ENCODE peak calls at places on chromosomes 7 and 10, in eight cellular contexts. L is cardiac muscle cell, C is lower leg skin, X is A549, O is heart left ventricle, V is neural crest cell, Y is foreskin fibroblast, I is colonic mucosa. G is an unnamed sample.

GRCh38 chr7:46603780-46604725 is 683.0 kb upstream of the IGFBP3 start:
- DNase-seq in L (peak), C (peak), X (no peak), O (peak), V (no peak), Y (peak), I (peak), G (no peak)

GRCh38 chr10:16594106-16594505 is 72.4 kb upstream of the C1QL3 start:
- DNase-seq in L (no peak), C (no peak), X (no peak), O (no peak), V (no peak), Y (no peak), I (no peak), G (no peak)

GRCh38 chr10:90087197-90088007 is 386.0 kb downstream of the KIF20B start:
- DNase-seq in L (no peak), C (no peak), X (no peak), O (no peak), V (no peak), Y (peak), I (no peak), G (no peak)

GRCh38 chr10:122463466-122464157 is 2.3 kb downstream of the HTRA1 start:
- DNase-seq in L (no peak), C (peak), X (no peak), O (no peak), V (no peak), Y (no peak), I (no peak), G (no peak)

GRCh38 chr10:110076559-110077318 is 69.0 kb downstream of the ADD3 start:
- DNase-seq in L (no peak), C (no peak), X (no peak), O (no peak), V (no peak), Y (peak), I (peak), G (no peak)

GRCh38 chr7:158271646-158272045 is 316.0 kb downstream of the PTPRN2 start:
- DNase-seq in L (no peak), C (peak), X (no peak), O (no peak), V (no peak), Y (no peak), I (no peak), G (no peak)

GRCh38 chr7:2266911-2267310 is 24.9 kb downstream of the NUDT1 start:
- DNase-seq in L (no peak), C (no peak), X (peak), O (no peak), V (no peak), Y (peak), I (no peak), G (no peak)

GRCh38 chr7:4006687-4007086 is 675.4 kb upstream of the FOXK1 start:
- DNase-seq in L (no peak), C (no peak), X (no peak), O (no peak), V (no peak), Y (no peak), I (no peak), G (no peak)

GRCh38 chr7:18087687-18088078 is 60.0 kb upstream of the PRPS1L1 start:
- DNase-seq in L (peak), C (no peak), X (no peak), O (peak), V (no peak), Y (no peak), I (no peak), G (no peak)

GRCh38 chr10:11439523-11440053 is 171.9 kb downstream of the USP6NL start:
- DNase-seq in L (no peak), C (peak), X (no peak), O (no peak), V (no peak), Y (no peak), I (no peak), G (no peak)

GRCh38 chr10:125162181-125162906 is 2.0 kb upstream of the CTBP2 start:
- DNase-seq in L (no peak), C (peak), X (no peak), O (no peak), V (no peak), Y (no peak), I (peak), G (no peak)

GRCh38 chr7:36161996-36162395 is 8.9 kb downstream of the EEPD1 start:
- DNase-seq in L (no peak), C (no peak), X (no peak), O (no peak), V (no peak), Y (no peak), I (no peak), G (no peak)

GRCh38 chr7:110534241-110534931 is 556.5 kb upstream of the LRRN3 start:
- DNase-seq in L (peak), C (peak), X (peak), O (no peak), V (no peak), Y (peak), I (no peak), G (no peak)

GRCh38 chr10:113965077-113965476 is 78.6 kb upstream of the ADRB1 start:
- DNase-seq in L (no peak), C (no peak), X (no peak), O (no peak), V (no peak), Y (no peak), I (no peak), G (no peak)

GRCh38 chr7:135774284-135774683 is 25.7 kb upstream of the FAM180A start:
- DNase-seq in L (no peak), C (no peak), X (peak), O (no peak), V (no peak), Y (peak), I (peak), G (no peak)

GRCh38 chr10:25974897-25975459 is 40.9 kb downstream of the MYO3A start:
- DNase-seq in L (no peak), C (no peak), X (no peak), O (no peak), V (no peak), Y (no peak), I (no peak), G (no peak)

GRCh38 chr10:126017961-126018560 is 121.7 kb downstream of the FANK1 start:
- DNase-seq in L (no peak), C (no peak), X (no peak), O (no peak), V (no peak), Y (no peak), I (no peak), G (no peak)

GRCh38 chr7:2680792-2681490 is 7.1 kb upstream of the AMZ1 start:
- DNase-seq in L (peak), C (peak), X (peak), O (peak), V (peak), Y (peak), I (peak), G (peak)

GRCh38 chr10:132180736-132181135 is 6.0 kb upstream of the DPYSL4 start:
- DNase-seq in L (no peak), C (no peak), X (no peak), O (no peak), V (no peak), Y (no peak), I (no peak), G (no peak)

GRCh38 chr10:80540644-80541143 is 3.0 kb downstream of the SH2D4B start:
- DNase-seq in L (no peak), C (peak), X (no peak), O (no peak), V (no peak), Y (no peak), I (peak), G (no peak)

GRCh38 chr10:100878291-100878910 is 34.4 kb upstream of the SLF2 start:
- DNase-seq in L (peak), C (no peak), X (peak), O (no peak), V (peak), Y (peak), I (peak), G (no peak)

GRCh38 chr10:79001082-79001885 is 67.5 kb upstream of the ZMIZ1 start:
- DNase-seq in L (no peak), C (no peak), X (no peak), O (peak), V (no peak), Y (peak), I (no peak), G (no peak)

GRCh38 chr7:37182011-37182478 is 266.6 kb downstream of the ELMO1 start:
- DNase-seq in L (peak), C (peak), X (peak), O (peak), V (peak), Y (peak), I (peak), G (peak)

GRCh38 chr7:139153832-139154231 is 44.3 kb upstream of the ZC3HAV1 start:
- DNase-seq in L (no peak), C (no peak), X (no peak), O (no peak), V (no peak), Y (peak), I (no peak), G (no peak)

GRCh38 chr10:23448802-23449570 is 10.1 kb downstream of the OTUD1 start:
- DNase-seq in L (no peak), C (no peak), X (no peak), O (no peak), V (no peak), Y (no peak), I (no peak), G (no peak)

GRCh38 chr7:774161-775109 is 47.4 kb upstream of the PRKAR1B start:
- DNase-seq in L (peak), C (no peak), X (peak), O (no peak), V (peak), Y (peak), I (peak), G (peak)

GRCh38 chr7:30707391-30708351 is 25.4 kb upstream of the CRHR2 start:
- DNase-seq in L (no peak), C (peak), X (no peak), O (peak), V (no peak), Y (no peak), I (no peak), G (no peak)

GRCh38 chr7:44149571-44150465 is 8.7 kb upstream of the MYL7 start:
- DNase-seq in L (no peak), C (peak), X (no peak), O (no peak), V (no peak), Y (peak), I (no peak), G (no peak)

GRCh38 chr7:80642871-80643270 is 4.4 kb downstream of the CD36 start:
- DNase-seq in L (no peak), C (no peak), X (no peak), O (no peak), V (no peak), Y (no peak), I (no peak), G (no peak)

GRCh38 chr10:48468866-48469511 is 135.9 kb downstream of the ARHGAP22 start:
- DNase-seq in L (no peak), C (peak), X (no peak), O (no peak), V (no peak), Y (no peak), I (peak), G (peak)

GRCh38 chr10:123427386-123427785 is 238.8 kb upstream of the GPR26 start:
- DNase-seq in L (no peak), C (no peak), X (peak), O (no peak), V (no peak), Y (peak), I (no peak), G (no peak)

GRCh38 chr10:6418167-6418566 is 161.9 kb downstream of the PRKCQ start:
- DNase-seq in L (no peak), C (no peak), X (no peak), O (no peak), V (no peak), Y (no peak), I (no peak), G (no peak)

GRCh38 chr10:6418613-6419216 is 161.4 kb downstream of the PRKCQ start:
- DNase-seq in L (no peak), C (no peak), X (no peak), O (no peak), V (no peak), Y (no peak), I (no peak), G (no peak)

GRCh38 chr10:6411424-6411823 is 168.7 kb downstream of the PRKCQ start:
- DNase-seq in L (no peak), C (no peak), X (no peak), O (no peak), V (no peak), Y (no peak), I (no peak), G (no peak)

GRCh38 chr10:6416892-6417512 is 163.1 kb downstream of the PRKCQ start:
- DNase-seq in L (peak), C (no peak), X (peak), O (no peak), V (peak), Y (peak), I (no peak), G (no peak)
- TF ChIP-seq CTCF in L (peak), C (no peak), X (peak), O (peak), V (peak), Y (peak), I (peak), G (peak)

DNA sequence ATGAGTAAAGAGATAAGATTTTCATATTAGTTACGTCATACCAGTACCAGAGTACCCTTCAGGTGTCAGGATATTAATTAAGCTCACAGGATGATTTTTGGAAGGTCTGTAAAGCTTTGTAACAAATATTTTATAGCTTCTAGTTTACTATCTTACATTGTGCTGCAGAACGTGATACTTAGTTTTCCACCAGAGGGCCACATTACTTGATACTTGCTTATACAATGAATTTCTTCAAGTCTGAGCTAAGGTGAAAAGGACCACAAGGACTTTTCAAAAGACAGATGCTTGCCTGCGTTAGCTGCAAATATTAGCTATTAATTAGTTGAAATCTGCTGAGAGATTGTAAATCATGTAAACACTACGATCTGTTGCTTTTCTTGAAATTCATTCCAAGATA is 12.2 kb downstream of the FOXP2 start:
- DNase-seq in L (peak), C (no peak), X (no peak), O (no peak), V (no peak), Y (no peak), I (no peak), G (no peak)
- TF ChIP-seq CTCF in L (peak), C (no peak), X (peak), O (no peak), V (peak), Y (peak), I (no peak), G (no peak)

DNA sequence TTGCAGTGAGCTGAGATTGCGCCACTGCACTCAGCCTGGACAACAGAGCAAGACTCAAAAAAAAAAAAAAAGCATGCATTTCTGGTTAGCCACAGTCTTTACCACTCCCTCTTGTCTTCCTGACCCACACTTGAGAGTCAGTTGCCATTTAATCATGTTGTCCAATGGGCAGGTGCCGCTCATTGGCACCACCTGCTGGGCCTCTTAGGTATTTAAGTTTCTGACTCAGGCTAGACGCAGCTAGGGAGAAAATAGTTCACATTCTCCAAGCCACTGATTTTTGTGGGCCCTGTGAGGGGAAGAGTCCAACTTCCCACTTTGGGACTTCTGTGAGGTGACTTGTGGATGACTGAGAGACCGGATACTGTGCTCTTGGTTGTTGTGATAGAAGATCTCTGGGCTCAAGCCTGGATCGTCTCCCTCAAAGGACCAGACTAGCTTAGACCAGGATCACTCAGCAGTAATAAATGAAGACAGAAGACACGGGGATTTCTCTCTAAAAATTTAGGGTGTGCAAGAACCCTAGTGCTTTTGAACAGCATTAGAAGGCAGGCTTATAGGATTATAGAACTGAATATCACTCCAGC is 26.8 kb upstream of the SORCS3 start:
- DNase-seq in L (no peak), C (no peak), X (peak), O (no peak), V (peak), Y (peak), I (peak), G (no peak)
- TF ChIP-seq CTCF in L (peak), C (no peak), X (peak), O (peak), V (peak), Y (peak), I (peak), G (no peak)

GRCh38 chr10:135601-136464 is 578 bp downstream of the ZMYND11 start:
- DNase-seq in L (peak), C (peak), X (peak), O (peak), V (peak), Y (peak), I (peak), G (peak)

GRCh38 chr10:134743-135600 is at the start of gene ZMYND11:
- DNase-seq in L (peak), C (peak), X (no peak), O (peak), V (peak), Y (peak), I (peak), G (peak)

GRCh38 chr10:136465-136762 is 1.2 kb downstream of the ZMYND11 start:
- DNase-seq in L (no peak), C (no peak), X (no peak), O (no peak), V (no peak), Y (no peak), I (no peak), G (no peak)

GRCh38 chr10:132961-133898 is 2.0 kb upstream of the ZMYND11 start:
- DNase-seq in L (no peak), C (no peak), X (no peak), O (no peak), V (no peak), Y (peak), I (no peak), G (no peak)

DNA sequence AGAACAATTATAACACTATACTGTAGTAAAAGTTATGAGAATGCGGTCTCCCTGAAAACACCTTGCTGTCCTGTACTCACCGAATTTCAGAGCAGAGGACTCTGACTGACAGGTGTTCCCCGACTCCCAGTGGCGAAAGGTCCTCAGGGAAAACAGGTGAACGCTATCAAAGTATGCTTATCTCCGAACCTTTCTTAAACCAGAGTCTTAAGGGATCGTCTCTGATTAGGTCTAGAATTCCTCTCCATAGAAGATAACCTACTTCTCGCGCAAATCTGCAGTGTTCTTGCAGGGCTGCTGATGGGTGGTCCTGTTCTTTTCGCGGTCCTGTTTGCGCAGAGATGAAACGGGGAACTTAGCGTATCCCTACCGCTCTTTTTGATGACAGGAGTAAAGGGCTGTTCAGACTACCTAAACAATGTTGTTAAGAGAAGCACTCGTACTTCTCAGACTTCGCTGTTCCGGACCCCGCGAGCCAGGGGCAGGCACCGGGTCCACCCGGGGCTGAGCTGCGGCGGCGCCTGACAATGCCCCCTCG is 981 bp upstream of the ZMYND11 start:
- DNase-seq in L (peak), C (no peak), X (no peak), O (no peak), V (peak), Y (no peak), I (peak), G (no peak)
- TF ChIP-seq CTCF in L (no peak), C (no peak), X (no peak), O (no peak), V (no peak), Y (no peak), I (no peak), G (no peak)

GRCh38 chr7:130079846-130080394 is 9.6 kb downstream of the KLHDC10 start:
- DNase-seq in L (no peak), C (peak), X (no peak), O (no peak), V (no peak), Y (no peak), I (no peak), G (no peak)

GRCh38 chr7:130086938-130087337 is 16.6 kb downstream of the KLHDC10 start:
- DNase-seq in L (no peak), C (no peak), X (no peak), O (no peak), V (no peak), Y (no peak), I (no peak), G (no peak)

GRCh38 chr7:130087364-130087763 is 17.0 kb downstream of the KLHDC10 start:
- DNase-seq in L (no peak), C (no peak), X (no peak), O (no peak), V (no peak), Y (no peak), I (no peak), G (no peak)

GRCh38 chr7:130084037-130084875 is 13.9 kb downstream of the KLHDC10 start:
- DNase-seq in L (no peak), C (no peak), X (peak), O (no peak), V (no peak), Y (no peak), I (no peak), G (no peak)
- TF ChIP-seq CTCF in L (peak), C (no peak), X (peak), O (peak), V (peak), Y (peak), I (peak), G (no peak)

GRCh38 chr7:145848691-145849090 is 267.9 kb upstream of the CNTNAP2 start:
- DNase-seq in L (peak), C (no peak), X (no peak), O (no peak), V (peak), Y (no peak), I (no peak), G (no peak)
- TF ChIP-seq CTCF in L (peak), C (no peak), X (no peak), O (no peak), V (peak), Y (no peak), I (no peak), G (no peak)

G was measured in activated B cell treated with CpG ODN at 0.5 μM for 24 hours.